ENCODE peak calls at places on chromosomes 7 and 10, in nine cellular contexts. Y is suprapubic skin; Z is stimulated activated CD4-positive, alpha-beta T cell treated with anti-CD3 and anti-CD28 coated beads, Interleukin-2, amount 100 ng/mL, for 48 hours; L is stimulated activated naive B cell treated with anti-CD40 and anti-IgM and Interleukin-4, amounts not matched to agents 10 μg/mL and 1 μg/mL and 100 μg/mL, for 72 hours; M is fibroblast of mammary gland; I is ACHN; N is fibroblast of pulmonary artery; F is stromal cell of bone marrow; Q is T-helper 1 cell. S is an unnamed sample.

GRCh38 chr10:32372000-32372875 is 25.3 kb upstream of the EPC1 start:
- DNase-seq in I (no peak), Z (no peak), Q (no peak), Y (no peak), M (peak), F (no peak), L (no peak), N (no peak), S (no peak)

GRCh38 chr7:68411742-68412141 is 1186.5 kb upstream of the AUTS2 start:
- DNase-seq in Q (no peak), F (no peak), L (no peak), N (no peak), I (no peak), Y (no peak), M (no peak), Z (no peak), S (no peak)

GRCh38 chr10:131431541-131431940 is 120.0 kb upstream of the TCERG1L start:
- DNase-seq in Q (no peak), Y (no peak), M (no peak), Z (no peak), I (no peak), L (no peak), F (no peak), N (no peak), S (no peak)

GRCh38 chr10:90920986-90921643 is at the start of gene ANKRD1:
- DNase-seq in M (peak), L (no peak), I (peak), Q (no peak), Y (no peak), N (peak), Z (no peak), F (peak), S (peak)

GRCh38 chr7:72919256-72919775 is 5.6 kb upstream of the POM121 start:
- DNase-seq in F (no peak), Y (no peak), M (no peak), I (no peak), Q (no peak), L (no peak), Z (no peak), N (no peak), S (no peak)

GRCh38 chr10:34403512-34403911 is 411.6 kb downstream of the PARD3 start:
- DNase-seq in N (peak), Y (no peak), M (peak), L (no peak), F (no peak), Z (no peak), I (peak), Q (no peak), S (no peak)

GRCh38 chr7:50620418-50620817 is 55.2 kb upstream of the DDC start:
- DNase-seq in I (no peak), L (no peak), M (no peak), Z (no peak), N (no peak), Q (no peak), Y (no peak), F (no peak), S (no peak)

GRCh38 chr7:74284781-74285259 is 4.4 kb upstream of the CLIP2 start:
- DNase-seq in M (no peak), Q (no peak), F (no peak), L (peak), N (no peak), Z (no peak), I (no peak), Y (no peak), S (no peak)

GRCh38 chr10:67520924-67521520 is 175.0 kb downstream of the CTNNA3 start:
- DNase-seq in M (peak), I (peak), L (no peak), Y (no peak), F (peak), Q (peak), N (peak), Z (peak), S (no peak)

GRCh38 chr10:52280051-52280450 is 34.0 kb upstream of the DKK1 start:
- DNase-seq in Y (no peak), I (no peak), Z (no peak), Q (no peak), N (peak), L (no peak), F (peak), M (no peak), S (no peak)

GRCh38 chr7:15326044-15326644 is 235.7 kb downstream of the AGMO start:
- DNase-seq in N (peak), I (peak), L (no peak), M (peak), Y (no peak), F (peak), Q (no peak), Z (no peak), S (no peak)

GRCh38 chr7:23093546-23093945 is 12.0 kb upstream of the KLHL7 start:
- DNase-seq in N (no peak), L (no peak), Q (no peak), F (no peak), M (peak), I (no peak), Y (no peak), Z (no peak), S (no peak)

GRCh38 chr7:149686001-149686400 is 87.4 kb downstream of the ZNF467 start:
- DNase-seq in Y (no peak), N (peak), F (peak), M (peak), Q (no peak), I (no peak), Z (no peak), L (no peak), S (no peak)

GRCh38 chr7:77907281-77907680 is 108.7 kb downstream of the PHTF2 start:
- DNase-seq in I (no peak), Y (no peak), Q (no peak), F (no peak), N (no peak), L (no peak), Z (no peak), M (no peak), S (no peak)

GRCh38 chr7:1667566-1668485 is 2.3 kb upstream of the ELFN1 start:
- DNase-seq in N (no peak), I (no peak), Z (no peak), Q (no peak), Y (peak), F (no peak), L (no peak), M (no peak), S (peak)

GRCh38 chr10:60182691-60183090 is 207.0 kb downstream of the ANK3 start:
- DNase-seq in I (no peak), Z (no peak), N (peak), M (peak), Q (no peak), F (peak), L (no peak), Y (no peak), S (no peak)

GRCh38 chr7:32871624-32872371 is 19.8 kb downstream of the KBTBD2 start:
- DNase-seq in N (no peak), I (no peak), L (no peak), Z (no peak), Y (no peak), M (no peak), Q (peak), F (no peak), S (no peak)

GRCh38 chr10:78349165-78349516 is 315.5 kb downstream of the RPS24 start:
- DNase-seq in Y (peak), M (no peak), N (no peak), I (no peak), Q (no peak), F (no peak), L (no peak), Z (no peak), S (peak)

GRCh38 chr10:110803830-110804338 is 67.8 kb upstream of the PDCD4 start:
- DNase-seq in M (peak), I (peak), N (peak), L (no peak), F (peak), Q (peak), Z (no peak), Y (no peak), S (no peak)

GRCh38 chr7:46680147-46680546 is 759.1 kb upstream of the IGFBP3 start:
- DNase-seq in Y (no peak), L (no peak), Z (no peak), I (peak), M (peak), Q (no peak), N (no peak), F (no peak), S (no peak)

GRCh38 chr10:44618910-44619309 is 234.0 kb upstream of the CXCL12 start:
- DNase-seq in Q (no peak), Z (no peak), I (no peak), Y (no peak), N (no peak), L (no peak), F (no peak), M (no peak), S (no peak)

GRCh38 chr7:51256244-51256781 is 60.3 kb downstream of the COBL start:
- DNase-seq in Z (no peak), Y (no peak), F (no peak), M (no peak), N (no peak), I (no peak), Q (no peak), L (no peak), S (no peak)

GRCh38 chr7:9204571-9204970 is 771.2 kb downstream of the NXPH1 start:
- DNase-seq in F (no peak), M (no peak), Y (no peak), N (no peak), Q (no peak), I (no peak), Z (no peak), L (no peak), S (no peak)

GRCh38 chr10:107427021-107427420 is 262.5 kb upstream of the SORCS1 start:
- DNase-seq in L (no peak), Y (no peak), I (peak), F (no peak), Z (no peak), N (no peak), M (no peak), Q (no peak), S (no peak)

GRCh38 chr10:3294919-3295318 is 122.3 kb upstream of the PITRM1 start:
- DNase-seq in M (no peak), Y (no peak), Q (no peak), Z (no peak), I (no peak), L (no peak), N (no peak), F (no peak), S (no peak)

GRCh38 chr7:5553298-5553877 is 129.8 kb upstream of the TNRC18 start:
- DNase-seq in I (no peak), Z (no peak), N (no peak), Y (no peak), L (no peak), F (no peak), M (no peak), Q (no peak), S (no peak)